ENCODE peak calls at places on chromosomes 6 and 20, in eight cellular contexts. Q, O, A, I, C, T, F and U are unnamed samples.

GRCh38 chr6:141475269-141475668 is 657.5 kb upstream of the GJE1 start:
- DNase-seq in Q (no peak), O (no peak), A (no peak), I (no peak), C (no peak), T (no peak), F (no peak), U (no peak)

GRCh38 chr6:159633196-159633595 is 59.8 kb downstream of the SOD2 start:
- DNase-seq in Q (no peak), O (no peak), A (peak), I (no peak), C (no peak), T (no peak), F (no peak), U (no peak)

GRCh38 chr6:47405273-47405672 is 72.3 kb upstream of the CD2AP start:
- DNase-seq in Q (no peak), O (no peak), A (no peak), I (no peak), C (no peak), T (peak), F (no peak), U (no peak)

GRCh38 chr6:112179631-112180030 is 74.7 kb downstream of the LAMA4 start:
- DNase-seq in Q (no peak), O (no peak), A (no peak), I (no peak), C (no peak), T (no peak), F (no peak), U (no peak)

GRCh38 chr6:149855040-149855654 is 9.0 kb downstream of the LRP11 start:
- DNase-seq in Q (peak), O (no peak), A (no peak), I (no peak), C (no peak), T (no peak), F (no peak), U (no peak)

GRCh38 chr6:124962617-124963415 is 579 bp downstream of the RNF217 start:
- DNase-seq in Q (peak), O (peak), A (no peak), I (peak), C (peak), T (no peak), F (peak), U (peak)

GRCh38 chr6:169213814-169214520 is 39.7 kb downstream of the THBS2 start:
- DNase-seq in Q (no peak), O (peak), A (no peak), I (no peak), C (no peak), T (no peak), F (no peak), U (no peak)

GRCh38 chr6:35058041-35058675 is 83.0 kb downstream of the TCP11 start:
- DNase-seq in Q (no peak), O (no peak), A (no peak), I (no peak), C (no peak), T (no peak), F (no peak), U (no peak)

GRCh38 chr20:41035207-41035606 is 6.6 kb downstream of the TOP1 start:
- DNase-seq in Q (no peak), O (no peak), A (no peak), I (no peak), C (no peak), T (no peak), F (no peak), U (no peak)

GRCh38 chr6:157893238-157893637 is 70.2 kb downstream of the SNX9 start:
- DNase-seq in Q (no peak), O (no peak), A (no peak), I (no peak), C (no peak), T (no peak), F (no peak), U (no peak)

GRCh38 chr6:113451030-113451429 is 406.1 kb upstream of the MARCKS start:
- DNase-seq in Q (no peak), O (no peak), A (no peak), I (no peak), C (no peak), T (no peak), F (no peak), U (no peak)

GRCh38 chr6:14713966-14714631 is 531.8 kb upstream of the JARID2 start:
- DNase-seq in Q (no peak), O (no peak), A (no peak), I (no peak), C (no peak), T (no peak), F (no peak), U (no peak)

GRCh38 chr6:107235521-107235920 is 120.2 kb upstream of the BEND3 start:
- DNase-seq in Q (no peak), O (no peak), A (no peak), I (no peak), C (no peak), T (no peak), F (no peak), U (no peak)

GRCh38 chr6:26251354-26252081 is 113.5 kb upstream of the BTN3A2 start:
- DNase-seq in Q (peak), O (peak), A (peak), I (peak), C (peak), T (peak), F (peak), U (peak)

GRCh38 chr6:32154514-32155161 is 697 bp downstream of the PPT2 start:
- DNase-seq in Q (peak), O (peak), A (no peak), I (peak), C (no peak), T (peak), F (peak), U (peak)

GRCh38 chr6:148251286-148251685 is 91.4 kb upstream of the SASH1 start:
- DNase-seq in Q (peak), O (no peak), A (peak), I (peak), C (no peak), T (no peak), F (no peak), U (no peak)

GRCh38 chr20:46746972-46747371 is 37.5 kb downstream of the SLC2A10 start:
- DNase-seq in Q (no peak), O (no peak), A (no peak), I (no peak), C (no peak), T (no peak), F (no peak), U (no peak)

GRCh38 chr6:110492584-110492983 is 16.2 kb upstream of the SLC22A16 start:
- DNase-seq in Q (no peak), O (no peak), A (no peak), I (peak), C (no peak), T (no peak), F (no peak), U (no peak)

GRCh38 chr20:32474967-32475819 is 109.9 kb downstream of the NOL4L start:
- DNase-seq in Q (peak), O (peak), A (peak), I (peak), C (peak), T (no peak), F (peak), U (peak)

GRCh38 chr20:63509088-63509564 is 10.2 kb upstream of the EEF1A2 start:
- DNase-seq in Q (no peak), O (no peak), A (no peak), I (no peak), C (no peak), T (no peak), F (no peak), U (peak)

GRCh38 chr6:66771626-66772025 is 1064.6 kb upstream of the EYS start:
- DNase-seq in Q (no peak), O (no peak), A (no peak), I (no peak), C (no peak), T (no peak), F (no peak), U (no peak)

GRCh38 chr20:39850821-39851330 is 838.2 kb downstream of the MAFB start:
- DNase-seq in Q (no peak), O (no peak), A (no peak), I (no peak), C (no peak), T (no peak), F (no peak), U (no peak)